ENCODE peak calls at places on chromosomes 11 and 22, in eight cellular contexts. One of them, this sample, is unnamed.

GRCh38 chr11:16604784-16605439 is 133.5 kb upstream of the C11orf58 start:
- DNase-seq in CD8-positive, alpha-beta T cell: no peak
- DNase-seq in fibroblast of mammary gland: no peak
- DNase-seq in thoracic aorta: no peak
- DNase-seq in GM06990: no peak
- DNase-seq in GM12864: no peak
- DNase-seq in K562: peak
- DNase-seq in HFF-Myc: no peak
- DNase-seq in this sample: peak

GRCh38 chr11:131064373-131064991 is 148.2 kb upstream of the SNX19 start:
- DNase-seq in GM12864: peak
- DNase-seq in thoracic aorta: no peak
- DNase-seq in GM06990: peak
- DNase-seq in CD8-positive, alpha-beta T cell: no peak
- DNase-seq in HFF-Myc: peak
- DNase-seq in fibroblast of mammary gland: peak
- DNase-seq in K562: peak
- DNase-seq in this sample: peak

GRCh38 chr11:83816572-83817187 is 530.5 kb upstream of the CCDC90B start:
- DNase-seq in thoracic aorta: no peak
- DNase-seq in GM06990: no peak
- DNase-seq in CD8-positive, alpha-beta T cell: no peak
- DNase-seq in K562: peak
- DNase-seq in fibroblast of mammary gland: peak
- DNase-seq in GM12864: no peak
- DNase-seq in HFF-Myc: no peak
- DNase-seq in this sample: peak

GRCh38 chr11:96242191-96242845 is 100.7 kb downstream of the MAML2 start:
- DNase-seq in HFF-Myc: no peak
- DNase-seq in CD8-positive, alpha-beta T cell: no peak
- DNase-seq in fibroblast of mammary gland: peak
- DNase-seq in K562: no peak
- DNase-seq in GM12864: no peak
- DNase-seq in GM06990: no peak
- DNase-seq in thoracic aorta: no peak
- DNase-seq in this sample: peak

GRCh38 chr11:29162490-29162889 is 854.3 kb downstream of the KCNA4 start:
- DNase-seq in GM12864: no peak
- DNase-seq in HFF-Myc: no peak
- DNase-seq in fibroblast of mammary gland: peak
- DNase-seq in K562: no peak
- DNase-seq in GM06990: no peak
- DNase-seq in CD8-positive, alpha-beta T cell: no peak
- DNase-seq in thoracic aorta: no peak
- DNase-seq in this sample: peak

GRCh38 chr11:10592331-10592730 is 23.9 kb upstream of the LYVE1 start:
- DNase-seq in GM12864: no peak
- DNase-seq in fibroblast of mammary gland: peak
- DNase-seq in CD8-positive, alpha-beta T cell: no peak
- DNase-seq in HFF-Myc: peak
- DNase-seq in thoracic aorta: no peak
- DNase-seq in K562: no peak
- DNase-seq in GM06990: no peak
- DNase-seq in this sample: peak

GRCh38 chr11:581752-582151 is 5.5 kb downstream of the PHRF1 start:
- DNase-seq in GM12864: no peak
- DNase-seq in CD8-positive, alpha-beta T cell: no peak
- DNase-seq in HFF-Myc: no peak
- DNase-seq in K562: no peak
- DNase-seq in fibroblast of mammary gland: no peak
- DNase-seq in thoracic aorta: no peak
- DNase-seq in GM06990: no peak
- DNase-seq in this sample: no peak

GRCh38 chr11:70734911-70735310 is 336.6 kb downstream of the CTTN start:
- DNase-seq in GM06990: no peak
- DNase-seq in CD8-positive, alpha-beta T cell: no peak
- DNase-seq in K562: no peak
- DNase-seq in fibroblast of mammary gland: no peak
- DNase-seq in HFF-Myc: no peak
- DNase-seq in thoracic aorta: no peak
- DNase-seq in GM12864: no peak
- DNase-seq in this sample: no peak

GRCh38 chr11:132925825-132926469 is 606.4 kb downstream of the OPCML start:
- DNase-seq in HFF-Myc: no peak
- DNase-seq in thoracic aorta: no peak
- DNase-seq in GM12864: no peak
- DNase-seq in K562: no peak
- DNase-seq in fibroblast of mammary gland: no peak
- DNase-seq in CD8-positive, alpha-beta T cell: no peak
- DNase-seq in GM06990: no peak
- DNase-seq in this sample: no peak

GRCh38 chr22:29004647-29005371 is 56.8 kb downstream of the C22orf31 start:
- DNase-seq in HFF-Myc: no peak
- DNase-seq in K562: no peak
- DNase-seq in thoracic aorta: no peak
- DNase-seq in CD8-positive, alpha-beta T cell: no peak
- DNase-seq in GM12864: no peak
- DNase-seq in fibroblast of mammary gland: no peak
- DNase-seq in GM06990: no peak
- DNase-seq in this sample: no peak

GRCh38 chr22:39622881-39623367 is 52.4 kb downstream of the CACNA1I start:
- DNase-seq in thoracic aorta: no peak
- DNase-seq in GM12864: no peak
- DNase-seq in K562: peak
- DNase-seq in GM06990: peak
- DNase-seq in fibroblast of mammary gland: peak
- DNase-seq in HFF-Myc: no peak
- DNase-seq in CD8-positive, alpha-beta T cell: peak
- DNase-seq in this sample: peak

GRCh38 chr22:50704510-50705218 is 32.0 kb downstream of the SHANK3 start:
- DNase-seq in K562: no peak
- DNase-seq in fibroblast of mammary gland: no peak
- DNase-seq in thoracic aorta: no peak
- DNase-seq in CD8-positive, alpha-beta T cell: no peak
- DNase-seq in GM12864: no peak
- DNase-seq in HFF-Myc: no peak
- DNase-seq in GM06990: no peak
- DNase-seq in this sample: no peak

GRCh38 chr11:15947681-15948648 is 408.4 kb downstream of the SOX6 start:
- DNase-seq in K562: no peak
- DNase-seq in GM06990: no peak
- DNase-seq in HFF-Myc: no peak
- DNase-seq in fibroblast of mammary gland: no peak
- DNase-seq in CD8-positive, alpha-beta T cell: no peak
- DNase-seq in GM12864: no peak
- DNase-seq in thoracic aorta: no peak
- DNase-seq in this sample: no peak

GRCh38 chr11:15327786-15328231 is 213.1 kb downstream of the INSC start:
- DNase-seq in fibroblast of mammary gland: peak
- DNase-seq in GM12864: no peak
- DNase-seq in HFF-Myc: no peak
- DNase-seq in GM06990: peak
- DNase-seq in thoracic aorta: no peak
- DNase-seq in CD8-positive, alpha-beta T cell: no peak
- DNase-seq in K562: peak
- DNase-seq in this sample: peak

GRCh38 chr22:39990688-39991087 is 4.1 kb upstream of the FAM83F start:
- DNase-seq in K562: no peak
- DNase-seq in thoracic aorta: no peak
- DNase-seq in fibroblast of mammary gland: no peak
- DNase-seq in GM06990: no peak
- DNase-seq in GM12864: no peak
- DNase-seq in HFF-Myc: no peak
- DNase-seq in CD8-positive, alpha-beta T cell: no peak
- DNase-seq in this sample: no peak

GRCh38 chr22:48306785-48307570 is 1520.7 kb downstream of the BRD1 start:
- DNase-seq in fibroblast of mammary gland: no peak
- DNase-seq in HFF-Myc: no peak
- DNase-seq in CD8-positive, alpha-beta T cell: no peak
- DNase-seq in K562: no peak
- DNase-seq in GM06990: no peak
- DNase-seq in thoracic aorta: no peak
- DNase-seq in GM12864: no peak
- DNase-seq in this sample: no peak

GRCh38 chr11:100445231-100445735 is 241.8 kb upstream of the ARHGAP42 start:
- DNase-seq in GM06990: no peak
- DNase-seq in K562: no peak
- DNase-seq in thoracic aorta: no peak
- DNase-seq in CD8-positive, alpha-beta T cell: no peak
- DNase-seq in GM12864: no peak
- DNase-seq in HFF-Myc: no peak
- DNase-seq in fibroblast of mammary gland: peak
- DNase-seq in this sample: no peak
- TF ChIP-seq CTCF in GM06990: no peak
- TF ChIP-seq CTCF in K562: no peak
- TF ChIP-seq CTCF in thoracic aorta: no peak
- TF ChIP-seq CTCF in CD8-positive, alpha-beta T cell: no peak
- TF ChIP-seq CTCF in GM12864: no peak
- TF ChIP-seq CTCF in HFF-Myc: no peak
- TF ChIP-seq CTCF in fibroblast of mammary gland: no peak
- TF ChIP-seq CTCF in this sample: no peak

GRCh38 chr11:61679893-61680621 is at the start of gene DAGLA:
- DNase-seq in K562: peak
- DNase-seq in HFF-Myc: no peak
- DNase-seq in fibroblast of mammary gland: peak
- DNase-seq in GM06990: peak
- DNase-seq in CD8-positive, alpha-beta T cell: peak
- DNase-seq in thoracic aorta: no peak
- DNase-seq in GM12864: peak
- DNase-seq in this sample: peak
- H3K4me3 ChIP-seq in K562: peak
- H3K4me3 ChIP-seq in HFF-Myc: peak
- H3K4me3 ChIP-seq in fibroblast of mammary gland: peak
- H3K4me3 ChIP-seq in GM06990: no peak
- H3K4me3 ChIP-seq in CD8-positive, alpha-beta T cell: peak
- H3K4me3 ChIP-seq in thoracic aorta: peak
- H3K4me3 ChIP-seq in GM12864: peak
- H3K4me3 ChIP-seq in this sample: peak

GRCh38 chr11:18171377-18172000 is 1.1 kb upstream of the MRGPRX4 start:
- DNase-seq in GM12864: no peak
- DNase-seq in CD8-positive, alpha-beta T cell: no peak
- DNase-seq in thoracic aorta: no peak
- DNase-seq in HFF-Myc: peak
- DNase-seq in K562: peak
- DNase-seq in GM06990: no peak
- DNase-seq in fibroblast of mammary gland: peak
- DNase-seq in this sample: peak
- TF ChIP-seq CTCF in GM12864: peak
- TF ChIP-seq CTCF in CD8-positive, alpha-beta T cell: no peak
- TF ChIP-seq CTCF in thoracic aorta: no peak
- TF ChIP-seq CTCF in HFF-Myc: peak
- TF ChIP-seq CTCF in K562: peak
- TF ChIP-seq CTCF in GM06990: peak
- TF ChIP-seq CTCF in fibroblast of mammary gland: peak
- TF ChIP-seq CTCF in this sample: peak

GRCh38 chr11:75557649-75558494 is 4.2 kb upstream of the SERPINH1 start:
- DNase-seq in fibroblast of mammary gland: peak
- DNase-seq in K562: peak
- DNase-seq in thoracic aorta: no peak
- DNase-seq in CD8-positive, alpha-beta T cell: no peak
- DNase-seq in HFF-Myc: peak
- DNase-seq in GM12864: no peak
- DNase-seq in GM06990: no peak
- DNase-seq in this sample: peak

GRCh38 chr11:75560644-75561043 is 1.4 kb upstream of the SERPINH1 start:
- DNase-seq in K562: no peak
- DNase-seq in GM06990: no peak
- DNase-seq in thoracic aorta: no peak
- DNase-seq in HFF-Myc: no peak
- DNase-seq in fibroblast of mammary gland: peak
- DNase-seq in CD8-positive, alpha-beta T cell: no peak
- DNase-seq in GM12864: no peak
- DNase-seq in this sample: peak

GRCh38 chr11:75561426-75562047 is 516 bp upstream of the SERPINH1 start:
- DNase-seq in GM12864: no peak
- DNase-seq in HFF-Myc: no peak
- DNase-seq in thoracic aorta: no peak
- DNase-seq in fibroblast of mammary gland: no peak
- DNase-seq in GM06990: peak
- DNase-seq in K562: no peak
- DNase-seq in CD8-positive, alpha-beta T cell: no peak
- DNase-seq in this sample: no peak

GRCh38 chr11:75562048-75562835 is at the start of gene SERPINH1:
- DNase-seq in GM12864: peak
- DNase-seq in HFF-Myc: no peak
- DNase-seq in CD8-positive, alpha-beta T cell: peak
- DNase-seq in fibroblast of mammary gland: peak
- DNase-seq in thoracic aorta: peak
- DNase-seq in GM06990: peak
- DNase-seq in K562: peak
- DNase-seq in this sample: peak

GRCh38 chr11:75558939-75559843 is 2.9 kb upstream of the SERPINH1 start:
- DNase-seq in fibroblast of mammary gland: peak
- DNase-seq in K562: peak
- DNase-seq in GM06990: no peak
- DNase-seq in HFF-Myc: no peak
- DNase-seq in CD8-positive, alpha-beta T cell: no peak
- DNase-seq in thoracic aorta: no peak
- DNase-seq in GM12864: no peak
- DNase-seq in this sample: peak
- H3K4me3 ChIP-seq in fibroblast of mammary gland: no peak
- H3K4me3 ChIP-seq in K562: no peak
- H3K4me3 ChIP-seq in GM06990: no peak
- H3K4me3 ChIP-seq in HFF-Myc: no peak
- H3K4me3 ChIP-seq in CD8-positive, alpha-beta T cell: no peak
- H3K4me3 ChIP-seq in thoracic aorta: peak
- H3K4me3 ChIP-seq in GM12864: no peak
- H3K4me3 ChIP-seq in this sample: peak

GRCh38 chr11:58963551-58964075 is 24.3 kb downstream of the GLYATL1 start:
- DNase-seq in CD8-positive, alpha-beta T cell: no peak
- DNase-seq in HFF-Myc: peak
- DNase-seq in K562: peak
- DNase-seq in fibroblast of mammary gland: peak
- DNase-seq in GM06990: no peak
- DNase-seq in thoracic aorta: no peak
- DNase-seq in GM12864: no peak
- DNase-seq in this sample: peak
- TF ChIP-seq CTCF in CD8-positive, alpha-beta T cell: no peak
- TF ChIP-seq CTCF in HFF-Myc: peak
- TF ChIP-seq CTCF in K562: peak
- TF ChIP-seq CTCF in fibroblast of mammary gland: peak
- TF ChIP-seq CTCF in GM06990: no peak
- TF ChIP-seq CTCF in thoracic aorta: no peak
- TF ChIP-seq CTCF in GM12864: no peak
- TF ChIP-seq CTCF in this sample: peak

DNA sequence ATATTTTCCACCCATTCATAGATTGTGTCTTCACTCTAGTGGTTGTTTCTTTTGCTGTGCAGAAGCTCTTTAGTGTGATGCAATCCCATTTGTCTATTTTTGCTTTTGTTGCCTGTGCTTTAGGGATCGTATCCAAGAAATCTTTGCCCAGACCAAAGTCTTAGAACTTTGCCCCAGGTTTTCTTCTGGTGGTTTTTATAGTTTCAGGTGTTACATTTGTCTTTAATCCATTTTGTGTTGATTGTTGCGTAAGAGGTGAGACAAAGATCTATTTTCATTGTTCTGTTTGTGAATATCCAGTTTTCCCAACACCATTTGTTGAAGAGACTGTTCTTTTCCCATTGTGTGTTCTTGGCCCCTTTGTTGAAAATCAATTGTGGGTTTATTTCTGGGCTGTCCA is 6.4 kb downstream of the IL10RA start:
- DNase-seq in CD8-positive, alpha-beta T cell: no peak
- DNase-seq in K562: no peak
- DNase-seq in GM12864: no peak
- DNase-seq in fibroblast of mammary gland: no peak
- DNase-seq in thoracic aorta: no peak
- DNase-seq in HFF-Myc: no peak
- DNase-seq in GM06990: no peak
- DNase-seq in this sample: no peak
- H3K4me3 ChIP-seq in CD8-positive, alpha-beta T cell: peak
- H3K4me3 ChIP-seq in K562: no peak
- H3K4me3 ChIP-seq in GM12864: no peak
- H3K4me3 ChIP-seq in fibroblast of mammary gland: no peak
- H3K4me3 ChIP-seq in thoracic aorta: peak
- H3K4me3 ChIP-seq in HFF-Myc: no peak
- H3K4me3 ChIP-seq in GM06990: no peak
- H3K4me3 ChIP-seq in this sample: no peak

This sample was measured in AG10803.